ENCODE peak calls at places on chromosomes 4 and X, in seven cellular contexts. A is neural crest cell; Y is lung microvascular endothelial cell; J is activated naive CD4-positive, alpha-beta T cell treated with anti-CD3 and anti-CD28 coated beads, Interleukin-2, amount 10 ng/mL, durations not matched to agents 7 days and 5 days; Q is brain microvascular endothelial cell; G is Right ventricle myocardium superior; E is activated CD4-positive, alpha-beta T cell treated with anti-CD3 and anti-CD28 coated beads, Interleukin-2, amount 10 ng/mL, durations not matched to agents 7 days and 5 days. X is an unnamed sample.

GRCh38 chr4:3467601-3468031 is 4.5 kb downstream of the DOK7 start:
- DNase-seq in A (no peak), Y (no peak), J (no peak), Q (no peak), G (no peak), E (no peak), X (no peak)

GRCh38 chrX:97858592-97858991 is 974.9 kb downstream of the RPA4 start:
- DNase-seq in A (no peak), Y (peak; percentile 29), J (no peak), Q (no peak), G (no peak), E (no peak), X (no peak)

GRCh38 chrX:110180928-110181310 is 137.0 kb downstream of the AMMECR1 start:
- DNase-seq in A (no peak), Y (peak; percentile 35), J (no peak), Q (peak; percentile 48), G (no peak), E (no peak), X (no peak)

GRCh38 chr4:181957088-181957487 is 286.1 kb upstream of the TENM3 start:
- DNase-seq in A (no peak), Y (no peak), J (no peak), Q (peak; percentile 81), G (no peak), E (no peak), X (no peak)

GRCh38 chr4:74613266-74613665 is 168.3 kb downstream of the AREG start:
- DNase-seq in A (no peak), Y (no peak), J (no peak), Q (no peak), G (no peak), E (no peak), X (no peak)

GRCh38 chr4:165364452-165365080 is 14.2 kb upstream of the CPE start:
- DNase-seq in A (no peak), Y (no peak), J (no peak), Q (no peak), G (no peak), E (no peak), X (no peak)

GRCh38 chr4:169593050-169593449 is 19.3 kb downstream of the NEK1 start:
- DNase-seq in A (no peak), Y (no peak), J (no peak), Q (no peak), G (no peak), E (no peak), X (no peak)

GRCh38 chr4:7837597-7838135 is 102.0 kb downstream of the AFAP1 start:
- DNase-seq in A (no peak), Y (no peak), J (no peak), Q (no peak), G (no peak), E (no peak), X (no peak)

GRCh38 chr4:12791536-12791935 is 692.6 kb downstream of the RAB28 start:
- DNase-seq in A (no peak), Y (no peak), J (no peak), Q (peak; percentile 54), G (no peak), E (no peak), X (no peak)

GRCh38 chr4:123741906-123742305 is 345.3 kb downstream of the SPRY1 start:
- DNase-seq in A (no peak), Y (peak; percentile 69), J (no peak), Q (no peak), G (no peak), E (no peak), X (no peak)

GRCh38 chr4:28225005-28225404 is 1364.4 kb downstream of the STIM2 start:
- DNase-seq in A (no peak), Y (no peak), J (no peak), Q (peak; percentile 54), G (no peak), E (no peak), X (no peak)

GRCh38 chr4:38600575-38600974 is 63.4 kb upstream of the KLF3 start:
- DNase-seq in A (no peak), Y (no peak), J (no peak), Q (no peak), G (no peak), E (no peak), X (no peak)

GRCh38 chrX:40297949-40298539 is 200.3 kb upstream of the BCOR start:
- DNase-seq in A (no peak), Y (no peak), J (no peak), Q (no peak), G (no peak), E (no peak), X (no peak)

GRCh38 chrX:120769576-120770341 is 105.9 kb downstream of the CT47B1 start:
- DNase-seq in A (no peak), Y (peak; percentile 73), J (peak; percentile 30), Q (peak; percentile 22), G (no peak), E (peak; percentile 23), X (no peak)

X was measured in CD8-positive, alpha-beta memory T cell.